ENCODE peak calls at places on chromosomes 13 and 19, in nine cellular contexts. X, Z, E, Y, N, R, O, L and T are unnamed samples.

GRCh38 chr13:108425056-108425455 is 155.5 kb downstream of the TNFSF13B start:
- DNase-seq in X (no peak), Z (no peak), E (no peak), Y (no peak), N (no peak), R (no peak), O (no peak), L (no peak), T (no peak)

GRCh38 chr13:109366521-109366920 is 419.9 kb downstream of the IRS2 start:
- DNase-seq in X (no peak), Z (no peak), E (no peak), Y (no peak), N (no peak), R (no peak), O (no peak), L (no peak), T (no peak)

GRCh38 chr13:44313674-44314073 is 60.0 kb upstream of the SERP2 start:
- DNase-seq in X (peak), Z (no peak), E (no peak), Y (no peak), N (no peak), R (peak), O (no peak), L (peak), T (no peak)

GRCh38 chr19:50817941-50818858 is 5.4 kb downstream of the KLK1 start:
- DNase-seq in X (peak), Z (no peak), E (no peak), Y (peak), N (peak), R (peak), O (peak), L (no peak), T (peak)

GRCh38 chr13:49071341-49071937 is 95.7 kb downstream of the FNDC3A start:
- DNase-seq in X (no peak), Z (no peak), E (no peak), Y (no peak), N (no peak), R (no peak), O (no peak), L (no peak), T (no peak)

GRCh38 chr19:58395979-58396627 is 647 bp downstream of the RNF225 start:
- DNase-seq in X (no peak), Z (no peak), E (no peak), Y (peak), N (no peak), R (no peak), O (no peak), L (no peak), T (no peak)

GRCh38 chr19:12202250-12202649 is 39.4 kb downstream of the ZNF136 start:
- DNase-seq in X (no peak), Z (no peak), E (no peak), Y (no peak), N (peak), R (no peak), O (peak), L (no peak), T (peak)

GRCh38 chr13:21338651-21339278 is 120.3 kb downstream of the ZDHHC20 start:
- DNase-seq in X (no peak), Z (no peak), E (no peak), Y (no peak), N (no peak), R (no peak), O (no peak), L (no peak), T (no peak)

GRCh38 chr13:28449826-28450773 is 44.8 kb downstream of the FLT1 start:
- DNase-seq in X (peak), Z (no peak), E (no peak), Y (no peak), N (no peak), R (no peak), O (no peak), L (no peak), T (no peak)

GRCh38 chr13:111011899-111012298 is 97.0 kb upstream of the ANKRD10 start:
- DNase-seq in X (no peak), Z (no peak), E (no peak), Y (no peak), N (no peak), R (no peak), O (no peak), L (no peak), T (no peak)

GRCh38 chr19:49552749-49553148 is 24.9 kb downstream of the RCN3 start:
- DNase-seq in X (no peak), Z (no peak), E (no peak), Y (no peak), N (no peak), R (no peak), O (no peak), L (no peak), T (no peak)

GRCh38 chr19:40274585-40275544 is 10.3 kb downstream of the AKT2 start:
- DNase-seq in X (no peak), Z (peak), E (peak), Y (peak), N (no peak), R (no peak), O (peak), L (no peak), T (no peak)

GRCh38 chr19:2663920-2664571 is 38.4 kb downstream of the GNG7 start:
- DNase-seq in X (no peak), Z (no peak), E (no peak), Y (no peak), N (no peak), R (no peak), O (peak), L (no peak), T (peak)

GRCh38 chr19:51687791-51688664 is 5.1 kb upstream of the SPACA6 start:
- DNase-seq in X (peak), Z (peak), E (no peak), Y (peak), N (no peak), R (no peak), O (peak), L (no peak), T (peak)

GRCh38 chr19:50728084-50728737 is 5.0 kb downstream of the CLEC11A start:
- DNase-seq in X (peak), Z (peak), E (peak), Y (peak), N (peak), R (no peak), O (no peak), L (no peak), T (peak)

GRCh38 chr13:26965058-26965380 is 204.4 kb upstream of the GPR12 start:
- DNase-seq in X (no peak), Z (peak), E (no peak), Y (no peak), N (no peak), R (no peak), O (no peak), L (no peak), T (peak)

GRCh38 chr13:19117913-19118739 is 63.5 kb downstream of the TUBA3C start:
- DNase-seq in X (no peak), Z (no peak), E (no peak), Y (peak), N (no peak), R (no peak), O (no peak), L (no peak), T (no peak)

GRCh38 chr19:42248270-42249148 is 6.1 kb upstream of the GSK3A start:
- DNase-seq in X (no peak), Z (no peak), E (no peak), Y (no peak), N (no peak), R (no peak), O (peak), L (no peak), T (no peak)
- TF ChIP-seq POLR2AphosphoS5 in X (no peak), Z (no peak), E (peak), Y (no peak), N (no peak), R (peak), O (peak), L (no peak), T (no peak)

DNA sequence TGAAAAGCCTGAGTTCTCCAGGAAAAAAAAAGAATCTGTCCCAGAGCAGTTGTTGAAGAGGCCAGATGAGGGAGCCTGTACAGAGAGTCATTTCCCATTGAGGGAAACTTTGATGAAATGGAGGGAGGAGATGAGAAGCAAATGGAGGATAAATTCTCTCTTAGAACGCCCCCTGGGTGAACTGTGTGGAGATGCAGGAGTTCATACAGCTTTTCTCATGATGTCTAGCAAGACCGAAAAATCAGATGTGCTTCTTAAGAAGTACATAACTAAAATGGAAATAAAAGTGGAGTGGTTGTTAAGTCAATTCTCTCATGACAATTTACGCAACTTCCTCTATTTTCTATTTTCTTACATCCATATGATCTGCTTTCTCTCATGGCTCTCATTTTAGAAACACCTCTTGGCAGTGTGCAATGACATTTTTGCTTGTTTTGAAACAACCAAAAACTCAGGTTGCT is 1263.1 kb downstream of the PCDH9 start:
- DNase-seq in X (peak), Z (no peak), E (peak), Y (no peak), N (no peak), R (peak), O (no peak), L (no peak), T (no peak)
- TF ChIP-seq CTCF in X (peak), Z (no peak), E (peak), Y (peak), N (no peak), R (peak), O (no peak), L (peak), T (no peak)

GRCh38 chr19:9140159-9140874 is at the start of gene ZNF317:
- DNase-seq in X (peak), Z (peak), E (peak), Y (peak), N (peak), R (peak), O (peak), L (peak), T (peak)
- TF ChIP-seq POLR2AphosphoS5 in X (peak), Z (peak), E (peak), Y (peak), N (peak), R (peak), O (peak), L (peak), T (peak)

GRCh38 chr13:107271226-107271625 is 703.3 kb upstream of the ARGLU1 start:
- DNase-seq in X (peak), Z (no peak), E (no peak), Y (no peak), N (no peak), R (no peak), O (no peak), L (no peak), T (no peak)

GRCh38 chr13:107266657-107267056 is 698.7 kb upstream of the ARGLU1 start:
- DNase-seq in X (no peak), Z (no peak), E (no peak), Y (no peak), N (no peak), R (no peak), O (no peak), L (no peak), T (no peak)
- TF ChIP-seq CTCF in X (no peak), Z (no peak), E (no peak), Y (no peak), N (no peak), R (no peak), O (no peak), L (no peak), T (no peak)

DNA sequence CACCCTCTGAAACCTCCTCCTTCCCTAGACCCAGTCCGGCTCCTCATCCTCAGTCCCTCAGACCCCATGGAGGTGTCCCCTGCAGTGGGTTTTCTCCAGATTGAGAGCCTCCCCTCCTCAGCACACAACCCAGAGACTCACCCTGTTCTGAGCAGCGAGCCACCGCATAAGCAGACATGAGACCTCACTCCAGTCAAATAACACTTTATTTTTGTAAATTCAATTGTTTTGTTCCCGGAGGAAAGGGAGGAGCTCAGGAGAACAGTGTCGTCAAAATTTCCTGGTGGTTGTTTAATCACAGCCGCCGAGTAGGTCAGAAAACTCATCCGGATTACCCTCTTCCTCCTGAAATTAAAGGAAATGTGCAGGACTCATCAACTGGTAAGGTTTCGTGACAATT is 57.5 kb downstream of the ERICH4 start:
- DNase-seq in X (peak), Z (no peak), E (no peak), Y (no peak), N (no peak), R (no peak), O (no peak), L (no peak), T (no peak)
- TF ChIP-seq POLR2AphosphoS5 in X (no peak), Z (peak), E (no peak), Y (no peak), N (no peak), R (no peak), O (no peak), L (no peak), T (no peak)

DNA sequence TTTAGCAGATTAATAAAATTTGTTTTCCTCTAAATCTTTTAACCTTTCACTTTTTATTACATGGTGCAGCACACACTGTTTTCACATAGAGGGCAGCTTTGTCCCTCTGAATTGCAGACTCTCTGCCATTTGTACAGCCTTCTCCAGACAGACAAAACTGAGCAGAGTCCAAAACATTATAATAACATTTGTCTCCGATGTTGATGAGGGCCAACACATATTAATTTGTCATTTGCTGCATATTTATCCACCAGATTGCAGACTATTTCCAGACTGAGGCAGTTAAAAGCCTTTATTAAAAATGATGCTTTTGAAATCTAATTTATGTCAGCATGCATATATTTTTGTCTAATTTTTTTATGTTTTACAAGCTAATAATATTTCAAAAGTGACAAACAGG is 1251.9 kb upstream of the SLC10A2 start:
- DNase-seq in X (peak), Z (no peak), E (no peak), Y (no peak), N (no peak), R (peak), O (no peak), L (no peak), T (no peak)
- TF ChIP-seq CTCF in X (peak), Z (no peak), E (no peak), Y (no peak), N (no peak), R (peak), O (no peak), L (peak), T (no peak)

GRCh38 chr13:23505007-23505406 is 65.2 kb upstream of the TNFRSF19 start:
- DNase-seq in X (no peak), Z (no peak), E (no peak), Y (no peak), N (no peak), R (no peak), O (no peak), L (no peak), T (no peak)

GRCh38 chr13:23496255-23496654 is 62.8 kb upstream of the SACS start:
- DNase-seq in X (no peak), Z (no peak), E (no peak), Y (no peak), N (no peak), R (no peak), O (no peak), L (no peak), T (no peak)

GRCh38 chr13:23504188-23504587 is 66.0 kb upstream of the TNFRSF19 start:
- DNase-seq in X (no peak), Z (no peak), E (no peak), Y (no peak), N (no peak), R (no peak), O (no peak), L (no peak), T (no peak)

GRCh38 chr13:23497186-23497585 is 63.7 kb upstream of the SACS start:
- DNase-seq in X (no peak), Z (no peak), E (no peak), Y (no peak), N (no peak), R (no peak), O (no peak), L (no peak), T (no peak)

DNA sequence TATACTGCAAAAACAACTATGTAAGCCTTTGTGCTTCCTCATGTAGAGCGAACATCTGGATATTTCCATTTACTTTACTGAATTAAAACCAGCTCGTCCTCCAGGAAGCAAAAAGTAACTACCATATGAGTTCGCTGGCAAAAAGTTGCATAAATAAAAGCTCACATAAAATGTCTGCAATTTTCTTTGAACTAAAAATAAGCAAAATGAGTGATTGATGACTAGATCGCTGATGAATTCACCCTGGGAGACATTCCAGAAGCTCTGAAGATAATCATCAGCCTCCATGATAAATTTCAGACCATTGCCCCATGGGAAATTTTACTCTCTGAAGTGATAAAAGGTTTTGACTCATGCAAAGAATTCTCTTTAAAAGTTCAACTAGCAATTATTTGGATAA is 67.4 kb upstream of the SACS start:
- DNase-seq in X (no peak), Z (no peak), E (no peak), Y (no peak), N (no peak), R (no peak), O (no peak), L (no peak), T (no peak)
- TF ChIP-seq POLR2AphosphoS5 in X (no peak), Z (no peak), E (no peak), Y (no peak), N (no peak), R (no peak), O (no peak), L (no peak), T (no peak)

GRCh38 chr19:18191640-18192062 is 1.4 kb upstream of the MPV17L2 start:
- DNase-seq in X (no peak), Z (no peak), E (no peak), Y (no peak), N (no peak), R (no peak), O (peak), L (no peak), T (peak)

GRCh38 chr19:18194554-18195238 is 1.7 kb downstream of the MPV17L2 start:
- DNase-seq in X (peak), Z (peak), E (peak), Y (peak), N (no peak), R (no peak), O (peak), L (no peak), T (peak)

GRCh38 chr19:18194208-18194530 is 1.2 kb downstream of the MPV17L2 start:
- DNase-seq in X (no peak), Z (no peak), E (no peak), Y (no peak), N (no peak), R (no peak), O (no peak), L (no peak), T (no peak)

GRCh38 chr19:18192673-18193387 is at the start of gene MPV17L2:
- DNase-seq in X (peak), Z (peak), E (peak), Y (peak), N (peak), R (peak), O (peak), L (peak), T (peak)

DNA sequence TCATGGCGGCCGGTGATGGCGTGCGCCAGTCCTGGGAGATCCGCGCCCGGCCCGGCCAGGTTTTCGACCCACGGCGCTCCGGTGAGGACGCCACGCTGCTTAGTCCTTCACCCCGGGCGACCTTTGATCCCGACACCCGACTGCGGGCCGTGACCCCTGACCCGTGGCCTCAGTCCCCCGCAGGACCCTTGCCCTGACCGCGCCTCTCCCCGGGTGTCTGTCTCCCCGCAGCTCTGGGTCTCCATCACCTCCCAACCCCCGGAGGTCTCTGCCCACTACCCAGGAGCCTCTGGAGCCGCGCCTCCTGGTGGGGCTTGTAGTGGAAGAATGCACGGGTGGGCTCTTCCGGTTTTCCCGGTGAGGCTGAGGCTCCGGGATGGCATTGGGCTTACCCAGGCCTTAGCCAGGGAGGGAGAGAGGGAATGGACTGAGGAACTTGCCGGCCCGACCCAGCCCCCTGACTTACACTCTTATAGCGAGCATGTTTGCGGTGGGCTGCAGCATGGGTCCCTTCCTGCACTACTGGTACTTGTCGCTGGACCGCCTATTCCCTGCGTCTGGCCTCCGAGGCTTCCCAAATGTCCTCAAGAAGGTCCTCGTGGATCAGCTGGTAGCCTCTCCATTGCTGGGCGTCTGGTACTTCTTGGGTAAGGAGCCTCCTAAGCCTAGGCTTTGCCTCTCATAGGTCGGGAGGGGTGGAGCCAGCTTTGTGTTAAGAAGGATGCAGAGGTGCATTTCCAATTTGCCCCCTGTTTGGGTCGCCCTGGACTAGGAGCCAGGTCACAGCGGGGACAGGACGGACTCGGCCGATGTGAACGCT is 580 bp downstream of the MPV17L2 start:
- DNase-seq in X (peak), Z (peak), E (no peak), Y (peak), N (no peak), R (no peak), O (peak), L (no peak), T (no peak)
- TF ChIP-seq CTCF in X (no peak), Z (no peak), E (no peak), Y (no peak), N (no peak), R (no peak), O (no peak), L (no peak), T (no peak)

GRCh38 chr13:42893346-42893745 is 98.7 kb downstream of the EPSTI1 start:
- DNase-seq in X (peak), Z (no peak), E (no peak), Y (no peak), N (no peak), R (no peak), O (no peak), L (no peak), T (no peak)
- TF ChIP-seq POLR2AphosphoS5 in X (no peak), Z (no peak), E (no peak), Y (no peak), N (no peak), R (no peak), O (no peak), L (no peak), T (no peak)